ENCODE peak calls at places on chromosomes 13 and 19, in nine cellular contexts. One of them, this sample, is unnamed.

GRCh38 chr19:51798958-51799310 is 4.0 kb downstream of the FPR3 start:
- DNase-seq in ELR: no peak
- DNase-seq in tibial nerve: no peak
- DNase-seq in anterior cingulate cortex: no peak
- DNase-seq in kidney tubule cell: no peak
- DNase-seq in SK-MEL-5: no peak
- DNase-seq in choroid plexus epithelial cell: no peak
- DNase-seq in activated gamma-delta T cell treated with anti-CD3 and anti-CD28 coated beads, Interleukin-2, amount 50 U/mL, for 16 hours: no peak
- DNase-seq in NCI-H69: no peak
- DNase-seq in this sample: no peak

GRCh38 chr19:33310606-33311325 is 8.4 kb upstream of the CEBPA start:
- DNase-seq in ELR: no peak
- DNase-seq in tibial nerve: no peak
- DNase-seq in anterior cingulate cortex: no peak
- DNase-seq in kidney tubule cell: no peak
- DNase-seq in SK-MEL-5: no peak
- DNase-seq in choroid plexus epithelial cell: no peak
- DNase-seq in activated gamma-delta T cell treated with anti-CD3 and anti-CD28 coated beads, Interleukin-2, amount 50 U/mL, for 16 hours: no peak
- DNase-seq in NCI-H69: no peak
- DNase-seq in this sample: no peak

GRCh38 chr19:34228347-34228746 is 26.0 kb upstream of the GARRE1 start:
- DNase-seq in ELR: peak
- DNase-seq in tibial nerve: no peak
- DNase-seq in anterior cingulate cortex: no peak
- DNase-seq in kidney tubule cell: peak
- DNase-seq in SK-MEL-5: no peak
- DNase-seq in choroid plexus epithelial cell: no peak
- DNase-seq in activated gamma-delta T cell treated with anti-CD3 and anti-CD28 coated beads, Interleukin-2, amount 50 U/mL, for 16 hours: no peak
- DNase-seq in NCI-H69: no peak
- DNase-seq in this sample: no peak

GRCh38 chr19:50890422-50891252 is 17.4 kb downstream of the KLK2 start:
- DNase-seq in ELR: peak
- DNase-seq in tibial nerve: no peak
- DNase-seq in anterior cingulate cortex: no peak
- DNase-seq in kidney tubule cell: peak
- DNase-seq in SK-MEL-5: no peak
- DNase-seq in choroid plexus epithelial cell: no peak
- DNase-seq in activated gamma-delta T cell treated with anti-CD3 and anti-CD28 coated beads, Interleukin-2, amount 50 U/mL, for 16 hours: no peak
- DNase-seq in NCI-H69: no peak
- DNase-seq in this sample: peak

GRCh38 chr19:48558018-48558684 is 6.2 kb downstream of the SULT2B1 start:
- DNase-seq in ELR: peak
- DNase-seq in tibial nerve: no peak
- DNase-seq in anterior cingulate cortex: no peak
- DNase-seq in kidney tubule cell: peak
- DNase-seq in SK-MEL-5: no peak
- DNase-seq in choroid plexus epithelial cell: peak
- DNase-seq in activated gamma-delta T cell treated with anti-CD3 and anti-CD28 coated beads, Interleukin-2, amount 50 U/mL, for 16 hours: no peak
- DNase-seq in NCI-H69: no peak
- DNase-seq in this sample: peak

GRCh38 chr13:110254151-110254679 is 52.7 kb downstream of the COL4A1 start:
- DNase-seq in ELR: peak
- DNase-seq in tibial nerve: no peak
- DNase-seq in anterior cingulate cortex: no peak
- DNase-seq in kidney tubule cell: peak
- DNase-seq in SK-MEL-5: no peak
- DNase-seq in choroid plexus epithelial cell: peak
- DNase-seq in activated gamma-delta T cell treated with anti-CD3 and anti-CD28 coated beads, Interleukin-2, amount 50 U/mL, for 16 hours: no peak
- DNase-seq in NCI-H69: no peak
- DNase-seq in this sample: no peak

GRCh38 chr13:45446181-45446580 is 18.6 kb upstream of the COG3 start:
- DNase-seq in ELR: peak
- DNase-seq in tibial nerve: no peak
- DNase-seq in anterior cingulate cortex: no peak
- DNase-seq in kidney tubule cell: peak
- DNase-seq in SK-MEL-5: no peak
- DNase-seq in choroid plexus epithelial cell: peak
- DNase-seq in activated gamma-delta T cell treated with anti-CD3 and anti-CD28 coated beads, Interleukin-2, amount 50 U/mL, for 16 hours: no peak
- DNase-seq in NCI-H69: no peak
- DNase-seq in this sample: no peak

GRCh38 chr19:58566989-58567388 is 6.1 kb downstream of the MZF1 start:
- DNase-seq in ELR: no peak
- DNase-seq in tibial nerve: no peak
- DNase-seq in anterior cingulate cortex: no peak
- DNase-seq in kidney tubule cell: no peak
- DNase-seq in SK-MEL-5: no peak
- DNase-seq in choroid plexus epithelial cell: no peak
- DNase-seq in activated gamma-delta T cell treated with anti-CD3 and anti-CD28 coated beads, Interleukin-2, amount 50 U/mL, for 16 hours: no peak
- DNase-seq in NCI-H69: no peak
- DNase-seq in this sample: no peak

GRCh38 chr13:59690857-59691500 is 472.7 kb downstream of the DIAPH3 start:
- DNase-seq in ELR: peak
- DNase-seq in tibial nerve: no peak
- DNase-seq in anterior cingulate cortex: no peak
- DNase-seq in kidney tubule cell: no peak
- DNase-seq in SK-MEL-5: no peak
- DNase-seq in choroid plexus epithelial cell: peak
- DNase-seq in activated gamma-delta T cell treated with anti-CD3 and anti-CD28 coated beads, Interleukin-2, amount 50 U/mL, for 16 hours: no peak
- DNase-seq in NCI-H69: no peak
- DNase-seq in this sample: no peak

GRCh38 chr19:44777715-44778347 is at the start of gene CBLC:
- DNase-seq in ELR: no peak
- DNase-seq in tibial nerve: no peak
- DNase-seq in anterior cingulate cortex: no peak
- DNase-seq in kidney tubule cell: peak
- DNase-seq in SK-MEL-5: no peak
- DNase-seq in choroid plexus epithelial cell: no peak
- DNase-seq in activated gamma-delta T cell treated with anti-CD3 and anti-CD28 coated beads, Interleukin-2, amount 50 U/mL, for 16 hours: no peak
- DNase-seq in NCI-H69: peak
- DNase-seq in this sample: no peak

GRCh38 chr13:50017819-50018218 is 2.6 kb downstream of the KCNRG start:
- DNase-seq in ELR: no peak
- DNase-seq in tibial nerve: no peak
- DNase-seq in anterior cingulate cortex: no peak
- DNase-seq in kidney tubule cell: no peak
- DNase-seq in SK-MEL-5: no peak
- DNase-seq in choroid plexus epithelial cell: no peak
- DNase-seq in activated gamma-delta T cell treated with anti-CD3 and anti-CD28 coated beads, Interleukin-2, amount 50 U/mL, for 16 hours: no peak
- DNase-seq in NCI-H69: no peak
- DNase-seq in this sample: no peak

GRCh38 chr19:53102701-53103140 is 501 bp downstream of the ZNF160 start:
- DNase-seq in ELR: peak
- DNase-seq in tibial nerve: no peak
- DNase-seq in anterior cingulate cortex: no peak
- DNase-seq in kidney tubule cell: peak
- DNase-seq in SK-MEL-5: peak
- DNase-seq in choroid plexus epithelial cell: peak
- DNase-seq in activated gamma-delta T cell treated with anti-CD3 and anti-CD28 coated beads, Interleukin-2, amount 50 U/mL, for 16 hours: no peak
- DNase-seq in NCI-H69: peak
- DNase-seq in this sample: no peak

GRCh38 chr19:4575978-4576933 is 16.8 kb upstream of the SEMA6B start:
- DNase-seq in ELR: peak
- DNase-seq in tibial nerve: peak
- DNase-seq in anterior cingulate cortex: no peak
- DNase-seq in kidney tubule cell: peak
- DNase-seq in SK-MEL-5: peak
- DNase-seq in choroid plexus epithelial cell: peak
- DNase-seq in activated gamma-delta T cell treated with anti-CD3 and anti-CD28 coated beads, Interleukin-2, amount 50 U/mL, for 16 hours: peak
- DNase-seq in NCI-H69: peak
- DNase-seq in this sample: peak

GRCh38 chr19:29878973-29879654 is 62.9 kb upstream of the URI1 start:
- DNase-seq in ELR: peak
- DNase-seq in tibial nerve: peak
- DNase-seq in anterior cingulate cortex: no peak
- DNase-seq in kidney tubule cell: peak
- DNase-seq in SK-MEL-5: peak
- DNase-seq in choroid plexus epithelial cell: peak
- DNase-seq in activated gamma-delta T cell treated with anti-CD3 and anti-CD28 coated beads, Interleukin-2, amount 50 U/mL, for 16 hours: no peak
- DNase-seq in NCI-H69: peak
- DNase-seq in this sample: no peak

This sample was measured in RCC 7860.